ENCODE peak calls at places on chromosomes 13 and 19, in nine cellular contexts. S is NT2/D1; I is BJ; E is SK-N-SH; Y is CD4-positive, CD25-positive, alpha-beta regulatory T cell; D is fibroblast of mammary gland; A is pancreas; Q is mesendoderm; J is cardiac fibroblast. L is an unnamed sample.
A peak's percentile ranks its signal among the peaks of the same experiment; 100 is the strongest.

GRCh38 chr19:47729468-47729798 is 15.9 kb upstream of the NOP53 start:
- DNase-seq in S (no peak), Y (no peak), E (no peak), Q (peak; percentile 96), I (peak; percentile 69), D (peak; percentile 85), A (peak; percentile 89), J (peak; percentile 90), L (peak; percentile 57)

GRCh38 chr13:46728777-46729176 is 68.2 kb downstream of the ESD start:
- DNase-seq in E (no peak), I (no peak), J (peak; percentile 42), Q (peak; percentile 70), A (no peak), Y (no peak), D (peak; percentile 31), S (no peak), L (no peak)

GRCh38 chr13:59360108-59360507 is 803.6 kb downstream of the DIAPH3 start:
- DNase-seq in D (no peak), E (no peak), S (no peak), J (peak; percentile 33), Y (no peak), A (no peak), I (no peak), Q (peak; percentile 42), L (no peak)

GRCh38 chr13:41302743-41303142 is 8.3 kb upstream of the NAA16 start:
- DNase-seq in J (no peak), Q (no peak), Y (no peak), I (no peak), D (no peak), S (no peak), A (no peak), E (no peak), L (no peak)

GRCh38 chr13:98482476-98483444 is 94.1 kb downstream of the STK24 start:
- DNase-seq in J (peak; percentile 76), D (peak; percentile 79), Y (no peak), A (peak; percentile 89), Q (peak; percentile 70), S (no peak), I (no peak), E (no peak), L (peak; percentile 43)

GRCh38 chr19:1468274-1469199 is 10.5 kb downstream of the C19orf25 start:
- DNase-seq in J (peak; percentile 61), Y (no peak), Q (no peak), E (no peak), I (no peak), D (peak; percentile 49), S (no peak), A (peak; percentile 88), L (no peak)

GRCh38 chr19:44548736-44549135 is 19.3 kb upstream of the CEACAM20 start:
- DNase-seq in Q (no peak), Y (no peak), J (peak; percentile 91), E (no peak), S (no peak), A (no peak), D (peak; percentile 43), I (no peak), L (peak; percentile 2)

GRCh38 chr13:60448907-60449510 is 52.0 kb downstream of the TDRD3 start:
- DNase-seq in J (peak; percentile 78), I (peak; percentile 11), A (no peak), D (peak; percentile 72), Y (peak; percentile 13), Q (peak; percentile 55), E (peak; percentile 24), S (peak; percentile 16), L (peak; percentile 15)

GRCh38 chr19:6516018-6516658 is 14.0 kb upstream of the TUBB4A start:
- DNase-seq in Y (peak; percentile 53), A (peak; percentile 99), J (peak; percentile 90), D (peak; percentile 82), E (peak; percentile 90), S (peak; percentile 93), I (peak; percentile 75), Q (peak; percentile 99), L (peak; percentile 48)

GRCh38 chr13:63209330-63210017 is 1793.8 kb upstream of the PCDH20 start:
- DNase-seq in A (no peak), Y (no peak), S (no peak), Q (no peak), J (peak; percentile 25), E (no peak), I (no peak), D (no peak), L (no peak)

GRCh38 chr13:78032132-78032531 is 113.5 kb upstream of the EDNRB start:
- DNase-seq in Y (no peak), J (peak; percentile 42), Q (no peak), A (no peak), D (no peak), I (no peak), S (no peak), E (no peak), L (no peak)

GRCh38 chr13:32850311-32851052 is 165.7 kb upstream of the KL start:
- DNase-seq in Y (no peak), E (no peak), J (no peak), A (no peak), S (no peak), Q (no peak), D (peak; percentile 57), I (peak; percentile 16), L (no peak)

GRCh38 chr19:1181606-1182005 is 7.5 kb upstream of the SBNO2 start:
- DNase-seq in J (no peak), S (no peak), I (no peak), E (no peak), D (no peak), Y (no peak), Q (peak; percentile 74), A (peak; percentile 87), L (no peak)

GRCh38 chr19:3411636-3412035 is 45.3 kb downstream of the NFIC start:
- DNase-seq in Q (no peak), I (no peak), D (no peak), A (no peak), E (no peak), J (no peak), S (no peak), Y (no peak), L (no peak)

GRCh38 chr13:32409561-32410440 is 18.1 kb downstream of the N4BP2L1 start:
- DNase-seq in Y (no peak), Q (peak; percentile 96), I (no peak), E (no peak), J (peak; percentile 87), S (no peak), D (peak; percentile 81), A (no peak), L (peak; percentile 66)

GRCh38 chr13:53398051-53398450 is 369.4 kb downstream of the OLFM4 start:
- DNase-seq in D (no peak), I (no peak), E (no peak), J (no peak), Y (no peak), Q (peak; percentile 47), A (no peak), S (no peak), L (no peak)

GRCh38 chr19:13463296-13463695 is 43.0 kb downstream of the CACNA1A start:
- DNase-seq in J (peak; percentile 15), A (no peak), Y (no peak), E (no peak), D (peak; percentile 3), S (peak; percentile 44), I (no peak), Q (peak; percentile 56), L (no peak)

GRCh38 chr13:20161275-20161950 is 561 bp upstream of the GJA3 start:
- DNase-seq in Q (no peak), A (peak; percentile 55), Y (peak; percentile 45), D (no peak), S (no peak), E (peak; percentile 43), I (no peak), J (no peak), L (no peak)

GRCh38 chr19:50331187-50332013 is 2.2 kb upstream of the KCNC3 start:
- DNase-seq in E (no peak), J (no peak), I (no peak), A (peak; percentile 3), S (no peak), Y (no peak), Q (peak; percentile 90), D (no peak), L (no peak)
- H3K4me3 ChIP-seq in E (peak overlapping the region; percentile 49), J (no peak overlapping the region), I (no peak overlapping the region), A (peak overlapping the region; percentile 32), S (peak overlapping the region; percentile 83), Y (peak overlapping the region; percentile 47), Q (peak overlapping the region; percentile 67), D (no peak overlapping the region), L (no peak overlapping the region)

GRCh38 chr19:35040474-35040825 is 1.1 kb upstream of the HPN start:
- DNase-seq in E (no peak), A (no peak), J (no peak), I (no peak), Y (no peak), D (no peak), S (no peak), Q (no peak), L (no peak)
- H3K4me3 ChIP-seq in E (no peak overlapping the region), A (no peak overlapping the region), J (no peak overlapping the region), I (no peak overlapping the region), Y (no peak overlapping the region), D (no peak overlapping the region), S (no peak overlapping the region), Q (no peak overlapping the region), L (no peak overlapping the region)

GRCh38 chr19:29271911-29272310 is 59.0 kb upstream of the UQCRFS1 start:
- DNase-seq in Y (no peak), Q (no peak), A (no peak), D (no peak), I (no peak), E (no peak), J (no peak), S (no peak), L (no peak)

GRCh38 chr19:29273000-29273691 is 60.2 kb upstream of the UQCRFS1 start:
- DNase-seq in A (no peak), S (no peak), Y (no peak), Q (no peak), J (no peak), E (no peak), D (no peak), I (no peak), L (no peak)

GRCh38 chr19:29269641-29270040 is 56.7 kb upstream of the UQCRFS1 start:
- DNase-seq in J (no peak), A (no peak), S (no peak), Y (no peak), Q (no peak), I (no peak), E (no peak), D (no peak), L (no peak)

GRCh38 chr19:29268721-29269483 is 56.0 kb upstream of the UQCRFS1 start:
- DNase-seq in J (no peak), Y (no peak), E (no peak), D (no peak), I (no peak), A (no peak), Q (no peak), S (no peak), L (no peak)

GRCh38 chr19:29271341-29271740 is 58.4 kb upstream of the UQCRFS1 start:
- DNase-seq in S (no peak), Q (no peak), I (no peak), D (no peak), J (no peak), E (no peak), Y (no peak), A (no peak), L (no peak)
- H3K4me3 ChIP-seq in S (no peak overlapping the region), Q (no peak overlapping the region), I (no peak overlapping the region), D (no peak overlapping the region), J (no peak overlapping the region), E (no peak overlapping the region), Y (no peak overlapping the region), A (no peak overlapping the region), L (no peak overlapping the region)

DNA sequence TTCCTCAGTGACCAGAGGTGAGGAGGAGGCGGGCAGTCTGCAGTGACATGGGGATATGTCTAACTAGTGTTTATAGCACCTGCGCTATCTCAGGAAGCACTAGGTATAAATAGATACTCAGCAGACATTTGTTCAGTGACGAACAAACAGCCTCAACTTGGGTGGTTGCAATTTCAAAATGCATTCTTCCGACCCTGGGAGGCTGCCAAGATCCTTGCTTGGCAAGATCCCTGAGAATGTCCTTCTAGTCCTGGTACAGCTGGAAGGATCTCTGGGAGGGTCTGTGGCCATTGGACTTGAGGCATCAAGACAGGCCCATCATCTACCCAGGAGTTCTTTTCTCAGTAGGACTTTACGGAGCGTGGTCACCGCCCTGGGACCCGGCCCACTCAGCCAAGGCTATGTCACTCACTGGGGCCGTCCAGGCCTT is 299.5 kb downstream of the ZNF536 start:
- DNase-seq in Q (no peak), D (peak; percentile 9), Y (no peak), A (no peak), J (no peak), I (no peak), S (no peak), E (no peak), L (no peak)
- H3K4me3 ChIP-seq in Q (no peak overlapping the region), D (no peak overlapping the region), Y (no peak overlapping the region), A (no peak overlapping the region), J (no peak overlapping the region), I (no peak overlapping the region), S (no peak overlapping the region), E (no peak overlapping the region), L (no peak overlapping the region)